ENCODE peak calls at places on chromosomes 1 and 21, in six cellular contexts. E is HCT116, G is OCI-LY7, K is hepatocyte, N is neural progenitor cell, L is PC-3. A is an unnamed sample.

GRCh38 chr1:201828451-201828819 is 522 bp upstream of the IPO9 start:
- DNase-seq in E (no peak), G (no peak), K (no peak), N (no peak), L (no peak), A (no peak)

GRCh38 chr1:33195560-33195959 is 13.7 kb upstream of the TRIM62 start:
- DNase-seq in E (no peak), G (no peak), K (no peak), N (no peak), L (no peak), A (no peak)

GRCh38 chr21:45541221-45542039 is 810 bp downstream of the SLC19A1 start:
- DNase-seq in E (peak; percentile 31), G (peak; percentile 68), K (peak; percentile 67), N (no peak), L (peak; percentile 74), A (peak; percentile 46)

GRCh38 chr1:113029822-113030221 is 43.2 kb upstream of the LRIG2 start:
- DNase-seq in E (no peak), G (no peak), K (no peak), N (no peak), L (no peak), A (no peak)

GRCh38 chr21:42319368-42319767 is 4.2 kb upstream of the TFF3 start:
- DNase-seq in E (no peak), G (peak; percentile 46), K (no peak), N (no peak), L (no peak), A (no peak)

GRCh38 chr1:21922103-21923014 is 14.8 kb downstream of the HSPG2 start:
- DNase-seq in E (no peak), G (no peak), K (peak; percentile 79), N (no peak), L (no peak), A (peak; percentile 90)

GRCh38 chr1:166676981-166677380 is 162.3 kb upstream of the POGK start:
- DNase-seq in E (no peak), G (no peak), K (no peak), N (no peak), L (no peak), A (peak; percentile 7)

GRCh38 chr1:16396591-16396990 is 29.5 kb downstream of the SZRD1 start:
- DNase-seq in E (no peak), G (no peak), K (peak; percentile 44), N (no peak), L (peak; percentile 28), A (no peak)

GRCh38 chr1:66320231-66320630 is 213.7 kb upstream of the SGIP1 start:
- DNase-seq in E (no peak), G (no peak), K (no peak), N (no peak), L (no peak), A (no peak)

GRCh38 chr1:192513697-192514096 is 61.9 kb upstream of the RGS1 start:
- DNase-seq in E (no peak), G (no peak), K (no peak), N (no peak), L (no peak), A (no peak)

GRCh38 chr1:80531182-80531581 is 1269.6 kb upstream of the ADGRL2 start:
- DNase-seq in E (peak; percentile 56), G (no peak), K (no peak), N (no peak), L (no peak), A (no peak)

GRCh38 chr1:91201699-91202098 is 179.9 kb upstream of the ZNF644 start:
- DNase-seq in E (no peak), G (no peak), K (no peak), N (no peak), L (no peak), A (no peak)

GRCh38 chr1:8211620-8212442 is 106.1 kb upstream of the SLC45A1 start:
- DNase-seq in E (peak; percentile 96), G (no peak), K (peak; percentile 72), N (no peak), L (peak; percentile 98), A (peak; percentile 43)

GRCh38 chr1:29672955-29673507 is 436.7 kb downstream of the PTPRU start:
- DNase-seq in E (no peak), G (no peak), K (no peak), N (no peak), L (no peak), A (no peak)

GRCh38 chr1:118785246-118785645 is 202.9 kb downstream of the TBX15 start:
- DNase-seq in E (no peak), G (no peak), K (no peak), N (peak; percentile 4), L (peak; percentile 46), A (no peak)
- TF ChIP-seq EZH2phosphoT487 in E (no peak), G (no peak), K (no peak), N (no peak), L (no peak), A (no peak)

GRCh38 chr1:237851209-237851845 is 39.4 kb downstream of the ZP4 start:
- DNase-seq in E (no peak), G (peak; percentile 24), K (peak; percentile 77), N (peak; percentile 85), L (peak; percentile 61), A (peak; percentile 91)
- TF ChIP-seq EZH2phosphoT487 in E (no peak), G (no peak), K (no peak), N (no peak), L (no peak), A (no peak)

GRCh38 chr1:61334718-61335589 is 252.6 kb downstream of the NFIA start:
- DNase-seq in E (no peak), G (no peak), K (peak; percentile 67), N (no peak), L (no peak), A (no peak)

GRCh38 chr1:61337981-61338848 is 255.9 kb downstream of the NFIA start:
- DNase-seq in E (peak; percentile 73), G (no peak), K (peak; percentile 78), N (peak; percentile 73), L (peak; percentile 96), A (peak; percentile 69)

GRCh38 chr1:61337471-61337870 is 255.1 kb downstream of the NFIA start:
- DNase-seq in E (no peak), G (no peak), K (peak; percentile 19), N (no peak), L (no peak), A (peak; percentile 16)

GRCh38 chr1:61338899-61339298 is 256.5 kb downstream of the NFIA start:
- DNase-seq in E (no peak), G (no peak), K (no peak), N (no peak), L (no peak), A (no peak)

GRCh38 chr1:61337037-61337436 is 254.7 kb downstream of the NFIA start:
- DNase-seq in E (no peak), G (no peak), K (no peak), N (no peak), L (peak; percentile 24), A (peak; percentile 41)
- TF ChIP-seq EZH2phosphoT487 in E (no peak), G (no peak), K (no peak), N (no peak), L (no peak), A (no peak)

GRCh38 chr1:58722967-58723366 is 23.1 kb upstream of the MYSM1 start:
- DNase-seq in E (no peak), G (peak; percentile 39), K (no peak), N (no peak), L (no peak), A (no peak)
- TF ChIP-seq EZH2phosphoT487 in E (no peak), G (no peak), K (no peak), N (no peak), L (no peak), A (no peak)

GRCh38 chr21:19899645-19900044 is 1098.6 kb upstream of the NCAM2 start:
- DNase-seq in E (no peak), G (no peak), K (no peak), N (no peak), L (no peak), A (no peak)

GRCh38 chr21:19900149-19900548 is 1098.1 kb upstream of the NCAM2 start:
- DNase-seq in E (no peak), G (no peak), K (no peak), N (no peak), L (no peak), A (no peak)
- TF ChIP-seq EZH2phosphoT487 in E (no peak), G (no peak), K (no peak), N (no peak), L (no peak), A (no peak)

GRCh38 chr1:37429038-37429437 is 45.3 kb upstream of the ZC3H12A start:
- DNase-seq in E (no peak), G (no peak), K (no peak), N (no peak), L (no peak), A (no peak)
- TF ChIP-seq EZH2phosphoT487 in E (no peak), G (no peak), K (no peak), N (no peak), L (no peak), A (no peak)

GRCh38 chr1:153869486-153869885 is 53.3 kb downstream of the GATAD2B start:
- DNase-seq in E (no peak), G (no peak), K (no peak), N (no peak), L (no peak), A (no peak)

GRCh38 chr1:153860285-153860684 is 62.5 kb downstream of the GATAD2B start:
- DNase-seq in E (no peak), G (no peak), K (no peak), N (no peak), L (no peak), A (no peak)

DNA sequence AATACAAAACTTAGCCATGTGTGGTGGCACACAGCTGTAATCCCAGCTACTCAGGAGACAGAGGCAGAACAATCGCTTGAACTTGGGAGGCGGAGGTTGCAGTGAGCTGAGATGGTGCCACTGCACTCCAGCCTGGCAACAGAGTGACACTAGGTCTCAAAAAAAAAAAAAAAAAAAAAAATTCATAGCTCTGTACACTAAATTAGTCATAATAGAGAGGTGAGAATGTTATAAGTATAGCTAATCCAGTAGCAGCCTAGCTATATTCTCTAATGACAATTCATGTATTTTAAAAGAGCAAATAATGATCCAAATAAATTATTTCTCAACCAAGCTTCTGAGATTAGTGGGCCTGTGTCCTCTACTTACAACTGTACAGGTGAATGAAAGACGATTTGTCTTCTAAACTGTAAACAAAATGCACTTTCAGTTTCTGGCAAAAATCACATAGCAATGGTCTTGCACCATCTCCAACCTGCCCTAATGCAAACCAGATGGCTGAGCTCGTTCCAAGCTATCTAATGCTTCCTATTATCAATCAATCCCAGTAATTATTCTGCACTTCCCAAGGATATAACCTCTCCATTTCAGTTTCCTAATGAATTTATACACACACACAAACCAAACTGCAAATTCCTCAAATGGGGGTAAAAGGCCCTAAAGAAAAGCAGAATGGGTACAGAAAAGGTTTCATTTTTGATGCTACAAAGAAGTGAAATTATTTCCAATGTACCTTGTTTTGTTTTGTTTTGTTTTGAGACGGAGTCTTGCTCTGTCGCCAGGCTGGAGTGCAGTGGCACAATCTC is 56.5 kb downstream of the GATAD2B start:
- DNase-seq in E (no peak), G (no peak), K (peak; percentile 9), N (no peak), L (no peak), A (no peak)
- TF ChIP-seq EZH2phosphoT487 in E (no peak), G (no peak), K (no peak), N (no peak), L (no peak), A (no peak)